ENCODE peak calls at places on chromosomes 3 and 15, in four cellular contexts. W, R, N and Q are unnamed samples.
A peak's percentile ranks its signal among the peaks of the same experiment; 100 is the strongest.

GRCh38 chr3:149377408-149378111 is at the start of gene TM4SF1:
- DNase-seq in N (peak; percentile 88), W (peak; percentile 84), R (no peak), Q (no peak)

GRCh38 chr3:146092230-146092629 is 68.8 kb downstream of the PLOD2 start:
- DNase-seq in R (no peak), W (no peak), N (no peak), Q (no peak)

GRCh38 chr15:92069308-92070244 is 216.1 kb downstream of the SLCO3A1 start:
- DNase-seq in W (no peak), R (no peak), N (no peak), Q (no peak)

GRCh38 chr15:60660290-60661051 is 181.5 kb upstream of the ICE2 start:
- DNase-seq in W (no peak), N (no peak), R (no peak), Q (no peak)

GRCh38 chr15:46917853-46918252 is 799.5 kb upstream of the SEMA6D start:
- DNase-seq in W (no peak), N (no peak), R (no peak), Q (no peak)

GRCh38 chr15:92653836-92654524 is 1.6 kb downstream of the FAM174B start:
- DNase-seq in W (peak; percentile 67), N (peak; percentile 76), R (no peak), Q (no peak)

GRCh38 chr15:67149859-67150824 is 84.7 kb downstream of the SMAD3 start:
- DNase-seq in R (no peak), N (peak; percentile 81), W (no peak), Q (no peak)

GRCh38 chr3:185988080-185988815 is 50.4 kb upstream of the TRA2B start:
- DNase-seq in N (no peak), R (no peak), W (no peak), Q (no peak)

GRCh38 chr3:36678216-36679013 is 85.9 kb downstream of the DCLK3 start:
- DNase-seq in R (no peak), N (no peak), W (no peak), Q (no peak)

GRCh38 chr3:10505050-10505790 is at the start of gene ATP2B2:
- DNase-seq in N (no peak), R (no peak), W (no peak), Q (no peak)

GRCh38 chr3:57594144-57594543 is 3.0 kb downstream of the ARF4 start:
- DNase-seq in W (no peak), N (no peak), R (no peak), Q (no peak)

GRCh38 chr3:171262431-171262830 is 197.8 kb downstream of the TNIK start:
- DNase-seq in R (no peak), W (no peak), N (no peak), Q (no peak)

GRCh38 chr3:113261996-113262665 is 50.8 kb downstream of the BOC start:
- DNase-seq in W (no peak), N (no peak), R (no peak), Q (no peak)

GRCh38 chr3:103082501-103082900 is 647.7 kb downstream of the ZPLD1 start:
- DNase-seq in W (no peak), R (no peak), N (no peak), Q (no peak)

GRCh38 chr3:134965849-134966248 is 170.8 kb downstream of the EPHB1 start:
- DNase-seq in W (no peak), R (no peak), N (no peak), Q (no peak)